ENCODE peak calls at places on chromosome 14, in ten cellular contexts. One of them, this sample, is unnamed.

GRCh38 chr14:34874386-34875030 is 652 bp downstream of the BAZ1A start:
- DNase-seq in dermis microvascular lymphatic vessel endothelial cell: no peak
- DNase-seq in CD8-positive, alpha-beta T cell: peak; percentile 52
- DNase-seq in AG04450: no peak
- DNase-seq in NCI-H2107: peak; percentile 65
- DNase-seq in left cardiac atrium: peak; percentile 55
- DNase-seq in left lung: peak; percentile 59
- DNase-seq in stimulated activated CD8-positive, alpha-beta memory T cell treated with anti-CD3 and anti-CD28 coated beads, Interleukin-12 subunit alpha, Interleukin-12 subunit beta, amount 100 ng/mL, for 1 hour: peak; percentile 10
- DNase-seq in Daoy: peak; percentile 67
- DNase-seq in naive B cell: peak; percentile 58
- DNase-seq in this sample: peak; percentile 79

GRCh38 chr14:71647086-71647784 is 285.0 kb upstream of the RGS6 start:
- DNase-seq in naive B cell: no peak
- DNase-seq in AG04450: no peak
- DNase-seq in Daoy: no peak
- DNase-seq in dermis microvascular lymphatic vessel endothelial cell: no peak
- DNase-seq in left cardiac atrium: no peak
- DNase-seq in CD8-positive, alpha-beta T cell: no peak
- DNase-seq in left lung: no peak
- DNase-seq in NCI-H2107: no peak
- DNase-seq in stimulated activated CD8-positive, alpha-beta memory T cell treated with anti-CD3 and anti-CD28 coated beads, Interleukin-12 subunit alpha, Interleukin-12 subunit beta, amount 100 ng/mL, for 1 hour: no peak
- DNase-seq in this sample: no peak

GRCh38 chr14:89986475-89986874 is 30.7 kb downstream of the TDP1 start:
- DNase-seq in left cardiac atrium: no peak
- DNase-seq in NCI-H2107: no peak
- DNase-seq in Daoy: no peak
- DNase-seq in stimulated activated CD8-positive, alpha-beta memory T cell treated with anti-CD3 and anti-CD28 coated beads, Interleukin-12 subunit alpha, Interleukin-12 subunit beta, amount 100 ng/mL, for 1 hour: no peak
- DNase-seq in CD8-positive, alpha-beta T cell: no peak
- DNase-seq in left lung: no peak
- DNase-seq in AG04450: no peak
- DNase-seq in dermis microvascular lymphatic vessel endothelial cell: no peak
- DNase-seq in naive B cell: no peak
- DNase-seq in this sample: no peak

GRCh38 chr14:83764656-83765055 is 1765.3 kb upstream of the FLRT2 start:
- DNase-seq in left lung: no peak
- DNase-seq in Daoy: no peak
- DNase-seq in NCI-H2107: no peak
- DNase-seq in AG04450: no peak
- DNase-seq in dermis microvascular lymphatic vessel endothelial cell: no peak
- DNase-seq in naive B cell: no peak
- DNase-seq in CD8-positive, alpha-beta T cell: no peak
- DNase-seq in stimulated activated CD8-positive, alpha-beta memory T cell treated with anti-CD3 and anti-CD28 coated beads, Interleukin-12 subunit alpha, Interleukin-12 subunit beta, amount 100 ng/mL, for 1 hour: no peak
- DNase-seq in left cardiac atrium: no peak
- DNase-seq in this sample: no peak

GRCh38 chr14:96095058-96095457 is 55.9 kb downstream of the C14orf132 start:
- DNase-seq in NCI-H2107: no peak
- DNase-seq in Daoy: no peak
- DNase-seq in stimulated activated CD8-positive, alpha-beta memory T cell treated with anti-CD3 and anti-CD28 coated beads, Interleukin-12 subunit alpha, Interleukin-12 subunit beta, amount 100 ng/mL, for 1 hour: no peak
- DNase-seq in naive B cell: no peak
- DNase-seq in left lung: no peak
- DNase-seq in left cardiac atrium: no peak
- DNase-seq in CD8-positive, alpha-beta T cell: no peak
- DNase-seq in AG04450: no peak
- DNase-seq in dermis microvascular lymphatic vessel endothelial cell: no peak
- DNase-seq in this sample: peak; percentile 10

GRCh38 chr14:47555333-47555732 is 120.1 kb downstream of the MDGA2 start:
- DNase-seq in Daoy: no peak
- DNase-seq in naive B cell: no peak
- DNase-seq in AG04450: no peak
- DNase-seq in stimulated activated CD8-positive, alpha-beta memory T cell treated with anti-CD3 and anti-CD28 coated beads, Interleukin-12 subunit alpha, Interleukin-12 subunit beta, amount 100 ng/mL, for 1 hour: no peak
- DNase-seq in dermis microvascular lymphatic vessel endothelial cell: no peak
- DNase-seq in left cardiac atrium: no peak
- DNase-seq in left lung: no peak
- DNase-seq in NCI-H2107: no peak
- DNase-seq in CD8-positive, alpha-beta T cell: no peak
- DNase-seq in this sample: no peak

GRCh38 chr14:105474478-105475268 is at the start of gene CRIP2:
- DNase-seq in dermis microvascular lymphatic vessel endothelial cell: no peak
- DNase-seq in CD8-positive, alpha-beta T cell: no peak
- DNase-seq in Daoy: peak; percentile 75
- DNase-seq in naive B cell: peak; percentile 63
- DNase-seq in left lung: no peak
- DNase-seq in NCI-H2107: peak; percentile 67
- DNase-seq in stimulated activated CD8-positive, alpha-beta memory T cell treated with anti-CD3 and anti-CD28 coated beads, Interleukin-12 subunit alpha, Interleukin-12 subunit beta, amount 100 ng/mL, for 1 hour: no peak
- DNase-seq in AG04450: no peak
- DNase-seq in left cardiac atrium: peak; percentile 72
- DNase-seq in this sample: peak; percentile 78

GRCh38 chr14:73428354-73428824 is 30.0 kb downstream of the NUMB start:
- DNase-seq in left lung: peak; percentile 49
- DNase-seq in stimulated activated CD8-positive, alpha-beta memory T cell treated with anti-CD3 and anti-CD28 coated beads, Interleukin-12 subunit alpha, Interleukin-12 subunit beta, amount 100 ng/mL, for 1 hour: no peak
- DNase-seq in naive B cell: no peak
- DNase-seq in left cardiac atrium: no peak
- DNase-seq in dermis microvascular lymphatic vessel endothelial cell: no peak
- DNase-seq in NCI-H2107: no peak
- DNase-seq in Daoy: no peak
- DNase-seq in CD8-positive, alpha-beta T cell: no peak
- DNase-seq in AG04450: no peak
- DNase-seq in this sample: no peak

GRCh38 chr14:32224731-32225377 is 21.8 kb upstream of the RNU6-8 start:
- DNase-seq in dermis microvascular lymphatic vessel endothelial cell: no peak
- DNase-seq in left cardiac atrium: no peak
- DNase-seq in naive B cell: no peak
- DNase-seq in Daoy: peak; percentile 86
- DNase-seq in left lung: no peak
- DNase-seq in CD8-positive, alpha-beta T cell: no peak
- DNase-seq in stimulated activated CD8-positive, alpha-beta memory T cell treated with anti-CD3 and anti-CD28 coated beads, Interleukin-12 subunit alpha, Interleukin-12 subunit beta, amount 100 ng/mL, for 1 hour: no peak
- DNase-seq in NCI-H2107: peak; percentile 65
- DNase-seq in AG04450: no peak
- DNase-seq in this sample: peak; percentile 71

GRCh38 chr14:104602315-104602932 is 2.1 kb downstream of the TMEM179 start:
- DNase-seq in naive B cell: no peak
- DNase-seq in dermis microvascular lymphatic vessel endothelial cell: no peak
- DNase-seq in left cardiac atrium: no peak
- DNase-seq in Daoy: no peak
- DNase-seq in left lung: peak; percentile 29
- DNase-seq in stimulated activated CD8-positive, alpha-beta memory T cell treated with anti-CD3 and anti-CD28 coated beads, Interleukin-12 subunit alpha, Interleukin-12 subunit beta, amount 100 ng/mL, for 1 hour: no peak
- DNase-seq in AG04450: no peak
- DNase-seq in CD8-positive, alpha-beta T cell: no peak
- DNase-seq in NCI-H2107: no peak
- DNase-seq in this sample: no peak

GRCh38 chr14:99163446-99163845 is 108.6 kb downstream of the BCL11B start:
- DNase-seq in CD8-positive, alpha-beta T cell: no peak
- DNase-seq in left cardiac atrium: no peak
- DNase-seq in Daoy: no peak
- DNase-seq in AG04450: no peak
- DNase-seq in stimulated activated CD8-positive, alpha-beta memory T cell treated with anti-CD3 and anti-CD28 coated beads, Interleukin-12 subunit alpha, Interleukin-12 subunit beta, amount 100 ng/mL, for 1 hour: no peak
- DNase-seq in naive B cell: no peak
- DNase-seq in dermis microvascular lymphatic vessel endothelial cell: no peak
- DNase-seq in left lung: no peak
- DNase-seq in NCI-H2107: no peak
- DNase-seq in this sample: no peak

GRCh38 chr14:54040851-54041250 is 84.2 kb upstream of the BMP4 start:
- DNase-seq in CD8-positive, alpha-beta T cell: no peak
- DNase-seq in left cardiac atrium: no peak
- DNase-seq in Daoy: peak; percentile 4
- DNase-seq in AG04450: no peak
- DNase-seq in stimulated activated CD8-positive, alpha-beta memory T cell treated with anti-CD3 and anti-CD28 coated beads, Interleukin-12 subunit alpha, Interleukin-12 subunit beta, amount 100 ng/mL, for 1 hour: no peak
- DNase-seq in NCI-H2107: no peak
- DNase-seq in dermis microvascular lymphatic vessel endothelial cell: no peak
- DNase-seq in left lung: no peak
- DNase-seq in naive B cell: no peak
- DNase-seq in this sample: peak; percentile 8

GRCh38 chr14:22928237-22929103 is 706 bp downstream of the PRMT5 start:
- DNase-seq in left lung: no peak
- DNase-seq in stimulated activated CD8-positive, alpha-beta memory T cell treated with anti-CD3 and anti-CD28 coated beads, Interleukin-12 subunit alpha, Interleukin-12 subunit beta, amount 100 ng/mL, for 1 hour: no peak
- DNase-seq in left cardiac atrium: no peak
- DNase-seq in NCI-H2107: no peak
- DNase-seq in Daoy: peak; percentile 13
- DNase-seq in CD8-positive, alpha-beta T cell: no peak
- DNase-seq in AG04450: no peak
- DNase-seq in naive B cell: no peak
- DNase-seq in dermis microvascular lymphatic vessel endothelial cell: no peak
- DNase-seq in this sample: peak; percentile 23

GRCh38 chr14:75864352-75864751 is 117.4 kb downstream of the TGFB3 start:
- DNase-seq in NCI-H2107: no peak
- DNase-seq in left cardiac atrium: no peak
- DNase-seq in dermis microvascular lymphatic vessel endothelial cell: no peak
- DNase-seq in naive B cell: no peak
- DNase-seq in left lung: no peak
- DNase-seq in AG04450: peak; percentile 55
- DNase-seq in stimulated activated CD8-positive, alpha-beta memory T cell treated with anti-CD3 and anti-CD28 coated beads, Interleukin-12 subunit alpha, Interleukin-12 subunit beta, amount 100 ng/mL, for 1 hour: no peak
- DNase-seq in CD8-positive, alpha-beta T cell: no peak
- DNase-seq in Daoy: peak; percentile 16
- DNase-seq in this sample: peak; percentile 68

GRCh38 chr14:50003213-50004021 is 110.5 kb downstream of the ARF6 start:
- DNase-seq in dermis microvascular lymphatic vessel endothelial cell: no peak
- DNase-seq in CD8-positive, alpha-beta T cell: peak; percentile 69
- DNase-seq in stimulated activated CD8-positive, alpha-beta memory T cell treated with anti-CD3 and anti-CD28 coated beads, Interleukin-12 subunit alpha, Interleukin-12 subunit beta, amount 100 ng/mL, for 1 hour: peak; percentile 48
- DNase-seq in AG04450: no peak
- DNase-seq in naive B cell: peak; percentile 87
- DNase-seq in Daoy: peak; percentile 76
- DNase-seq in left cardiac atrium: peak; percentile 91
- DNase-seq in NCI-H2107: peak; percentile 29
- DNase-seq in left lung: peak; percentile 91
- DNase-seq in this sample: peak; percentile 84

GRCh38 chr14:61752626-61753025 is 9.6 kb upstream of the SNAPC1 start:
- DNase-seq in left lung: no peak
- DNase-seq in stimulated activated CD8-positive, alpha-beta memory T cell treated with anti-CD3 and anti-CD28 coated beads, Interleukin-12 subunit alpha, Interleukin-12 subunit beta, amount 100 ng/mL, for 1 hour: no peak
- DNase-seq in Daoy: no peak
- DNase-seq in dermis microvascular lymphatic vessel endothelial cell: no peak
- DNase-seq in left cardiac atrium: no peak
- DNase-seq in AG04450: no peak
- DNase-seq in naive B cell: peak; percentile 58
- DNase-seq in CD8-positive, alpha-beta T cell: no peak
- DNase-seq in NCI-H2107: no peak
- DNase-seq in this sample: no peak

GRCh38 chr14:99910337-99911268 is 117.4 kb downstream of the EML1 start:
- DNase-seq in AG04450: peak; percentile 69
- DNase-seq in CD8-positive, alpha-beta T cell: no peak
- DNase-seq in left lung: no peak
- DNase-seq in naive B cell: no peak
- DNase-seq in stimulated activated CD8-positive, alpha-beta memory T cell treated with anti-CD3 and anti-CD28 coated beads, Interleukin-12 subunit alpha, Interleukin-12 subunit beta, amount 100 ng/mL, for 1 hour: no peak
- DNase-seq in left cardiac atrium: no peak
- DNase-seq in dermis microvascular lymphatic vessel endothelial cell: no peak
- DNase-seq in Daoy: peak; percentile 89
- DNase-seq in NCI-H2107: no peak
- DNase-seq in this sample: peak; percentile 88

GRCh38 chr14:41662780-41663477 is 56.3 kb downstream of the LRFN5 start:
- DNase-seq in left cardiac atrium: no peak
- DNase-seq in NCI-H2107: no peak
- DNase-seq in dermis microvascular lymphatic vessel endothelial cell: no peak
- DNase-seq in AG04450: no peak
- DNase-seq in Daoy: no peak
- DNase-seq in stimulated activated CD8-positive, alpha-beta memory T cell treated with anti-CD3 and anti-CD28 coated beads, Interleukin-12 subunit alpha, Interleukin-12 subunit beta, amount 100 ng/mL, for 1 hour: no peak
- DNase-seq in naive B cell: no peak
- DNase-seq in left lung: no peak
- DNase-seq in CD8-positive, alpha-beta T cell: no peak
- DNase-seq in this sample: no peak

GRCh38 chr14:54252072-54252730 is 144.6 kb upstream of the CDKN3 start:
- DNase-seq in dermis microvascular lymphatic vessel endothelial cell: no peak
- DNase-seq in stimulated activated CD8-positive, alpha-beta memory T cell treated with anti-CD3 and anti-CD28 coated beads, Interleukin-12 subunit alpha, Interleukin-12 subunit beta, amount 100 ng/mL, for 1 hour: no peak
- DNase-seq in NCI-H2107: no peak
- DNase-seq in AG04450: peak; percentile 15
- DNase-seq in Daoy: peak; percentile 89
- DNase-seq in left cardiac atrium: no peak
- DNase-seq in naive B cell: no peak
- DNase-seq in CD8-positive, alpha-beta T cell: no peak
- DNase-seq in left lung: no peak
- DNase-seq in this sample: peak; percentile 54

GRCh38 chr14:93957333-93957710 is 19.0 kb downstream of the ASB2 start:
- DNase-seq in left lung: no peak
- DNase-seq in AG04450: no peak
- DNase-seq in NCI-H2107: no peak
- DNase-seq in dermis microvascular lymphatic vessel endothelial cell: no peak
- DNase-seq in Daoy: no peak
- DNase-seq in CD8-positive, alpha-beta T cell: no peak
- DNase-seq in stimulated activated CD8-positive, alpha-beta memory T cell treated with anti-CD3 and anti-CD28 coated beads, Interleukin-12 subunit alpha, Interleukin-12 subunit beta, amount 100 ng/mL, for 1 hour: no peak
- DNase-seq in naive B cell: no peak
- DNase-seq in left cardiac atrium: no peak
- DNase-seq in this sample: no peak

GRCh38 chr14:105910426-105910825 is 384.0 kb downstream of the TMEM121 start:
- DNase-seq in Daoy: no peak
- DNase-seq in dermis microvascular lymphatic vessel endothelial cell: no peak
- DNase-seq in stimulated activated CD8-positive, alpha-beta memory T cell treated with anti-CD3 and anti-CD28 coated beads, Interleukin-12 subunit alpha, Interleukin-12 subunit beta, amount 100 ng/mL, for 1 hour: no peak
- DNase-seq in CD8-positive, alpha-beta T cell: no peak
- DNase-seq in NCI-H2107: no peak
- DNase-seq in left lung: no peak
- DNase-seq in AG04450: no peak
- DNase-seq in left cardiac atrium: peak; percentile 11
- DNase-seq in naive B cell: no peak
- DNase-seq in this sample: no peak

GRCh38 chr14:102554835-102555819 is 37.3 kb upstream of the RCOR1 start:
- DNase-seq in left cardiac atrium: peak; percentile 60
- DNase-seq in naive B cell: peak; percentile 68
- DNase-seq in NCI-H2107: no peak
- DNase-seq in dermis microvascular lymphatic vessel endothelial cell: no peak
- DNase-seq in left lung: peak; percentile 60
- DNase-seq in Daoy: peak; percentile 70
- DNase-seq in stimulated activated CD8-positive, alpha-beta memory T cell treated with anti-CD3 and anti-CD28 coated beads, Interleukin-12 subunit alpha, Interleukin-12 subunit beta, amount 100 ng/mL, for 1 hour: no peak
- DNase-seq in CD8-positive, alpha-beta T cell: peak; percentile 45
- DNase-seq in AG04450: no peak
- DNase-seq in this sample: peak; percentile 69

GRCh38 chr14:58171090-58171489 is 19.1 kb upstream of the ARMH4 start:
- DNase-seq in left lung: peak; percentile 77
- DNase-seq in AG04450: peak; percentile 43
- DNase-seq in naive B cell: no peak
- DNase-seq in stimulated activated CD8-positive, alpha-beta memory T cell treated with anti-CD3 and anti-CD28 coated beads, Interleukin-12 subunit alpha, Interleukin-12 subunit beta, amount 100 ng/mL, for 1 hour: no peak
- DNase-seq in Daoy: peak; percentile 94
- DNase-seq in dermis microvascular lymphatic vessel endothelial cell: peak; percentile 52
- DNase-seq in CD8-positive, alpha-beta T cell: no peak
- DNase-seq in left cardiac atrium: peak; percentile 70
- DNase-seq in NCI-H2107: peak; percentile 86
- DNase-seq in this sample: peak; percentile 83

GRCh38 chr14:103539056-103539825 is 10.2 kb downstream of the TRMT61A start:
- DNase-seq in AG04450: no peak
- DNase-seq in left cardiac atrium: no peak
- DNase-seq in stimulated activated CD8-positive, alpha-beta memory T cell treated with anti-CD3 and anti-CD28 coated beads, Interleukin-12 subunit alpha, Interleukin-12 subunit beta, amount 100 ng/mL, for 1 hour: no peak
- DNase-seq in NCI-H2107: no peak
- DNase-seq in CD8-positive, alpha-beta T cell: no peak
- DNase-seq in naive B cell: no peak
- DNase-seq in left lung: no peak
- DNase-seq in Daoy: no peak
- DNase-seq in dermis microvascular lymphatic vessel endothelial cell: no peak
- DNase-seq in this sample: no peak

GRCh38 chr14:41957459-41957858 is 350.8 kb downstream of the LRFN5 start:
- DNase-seq in CD8-positive, alpha-beta T cell: no peak
- DNase-seq in left cardiac atrium: no peak
- DNase-seq in AG04450: no peak
- DNase-seq in Daoy: no peak
- DNase-seq in left lung: no peak
- DNase-seq in NCI-H2107: no peak
- DNase-seq in naive B cell: no peak
- DNase-seq in dermis microvascular lymphatic vessel endothelial cell: no peak
- DNase-seq in stimulated activated CD8-positive, alpha-beta memory T cell treated with anti-CD3 and anti-CD28 coated beads, Interleukin-12 subunit alpha, Interleukin-12 subunit beta, amount 100 ng/mL, for 1 hour: no peak
- DNase-seq in this sample: no peak

GRCh38 chr14:24351517-24351916 is 11.7 kb upstream of the RIPK3 start:
- DNase-seq in NCI-H2107: no peak
- DNase-seq in Daoy: no peak
- DNase-seq in left cardiac atrium: no peak
- DNase-seq in naive B cell: no peak
- DNase-seq in CD8-positive, alpha-beta T cell: no peak
- DNase-seq in left lung: no peak
- DNase-seq in stimulated activated CD8-positive, alpha-beta memory T cell treated with anti-CD3 and anti-CD28 coated beads, Interleukin-12 subunit alpha, Interleukin-12 subunit beta, amount 100 ng/mL, for 1 hour: no peak
- DNase-seq in dermis microvascular lymphatic vessel endothelial cell: no peak
- DNase-seq in AG04450: no peak
- DNase-seq in this sample: peak; percentile 77

GRCh38 chr14:54568821-54569591 is 2.1 kb downstream of the SAMD4A start:
- DNase-seq in AG04450: no peak
- DNase-seq in dermis microvascular lymphatic vessel endothelial cell: no peak
- DNase-seq in Daoy: peak; percentile 37
- DNase-seq in left cardiac atrium: peak; percentile 40
- DNase-seq in stimulated activated CD8-positive, alpha-beta memory T cell treated with anti-CD3 and anti-CD28 coated beads, Interleukin-12 subunit alpha, Interleukin-12 subunit beta, amount 100 ng/mL, for 1 hour: no peak
- DNase-seq in CD8-positive, alpha-beta T cell: no peak
- DNase-seq in left lung: no peak
- DNase-seq in NCI-H2107: no peak
- DNase-seq in naive B cell: no peak
- DNase-seq in this sample: peak; percentile 63

GRCh38 chr14:103100281-103101121 is 6.0 kb downstream of the EXOC3L4 start:
- DNase-seq in left lung: no peak
- DNase-seq in dermis microvascular lymphatic vessel endothelial cell: no peak
- DNase-seq in naive B cell: no peak
- DNase-seq in CD8-positive, alpha-beta T cell: no peak
- DNase-seq in left cardiac atrium: peak; percentile 19
- DNase-seq in AG04450: no peak
- DNase-seq in stimulated activated CD8-positive, alpha-beta memory T cell treated with anti-CD3 and anti-CD28 coated beads, Interleukin-12 subunit alpha, Interleukin-12 subunit beta, amount 100 ng/mL, for 1 hour: no peak
- DNase-seq in Daoy: no peak
- DNase-seq in NCI-H2107: no peak
- DNase-seq in this sample: no peak